ENCODE peak calls at places on chromosome 6, in six cellular contexts. R, I, P, B, J and U are unnamed samples.

GRCh38 chr6:10800810-10801209 is 37.5 kb downstream of the MAK start:
- DNase-seq in R (peak), P (no peak), J (peak), I (no peak), B (no peak), U (peak)

GRCh38 chr6:147821266-147821665 is 312.8 kb downstream of the SAMD5 start:
- DNase-seq in R (no peak), P (no peak), B (no peak), I (no peak), J (no peak), U (peak)

GRCh38 chr6:155247618-155248017 is 16.2 kb upstream of the CLDN20 start:
- DNase-seq in J (peak), R (peak), I (no peak), B (no peak), P (no peak), U (peak)

GRCh38 chr6:119110601-119111548 is 32.4 kb upstream of the FAM184A start:
- DNase-seq in P (peak), I (peak), R (peak), B (no peak), J (peak), U (peak)

GRCh38 chr6:135438907-135439535 is 58.5 kb downstream of the AHI1 start:
- DNase-seq in R (peak), J (peak), P (no peak), I (no peak), B (no peak), U (peak)

GRCh38 chr6:43911354-43911624 is 141.3 kb downstream of the VEGFA start:
- DNase-seq in R (no peak), P (no peak), B (no peak), J (no peak), I (no peak), U (no peak)

GRCh38 chr6:109446072-109446471 is 5.5 kb downstream of the SMPD2 start:
- DNase-seq in B (no peak), I (no peak), R (no peak), J (no peak), P (no peak), U (no peak)

GRCh38 chr6:98839788-98840361 is 5.5 kb downstream of the POU3F2 start:
- DNase-seq in I (no peak), B (no peak), R (no peak), P (peak), J (peak), U (peak)

GRCh38 chr6:894274-894673 is 201.3 kb upstream of the EXOC2 start:
- DNase-seq in P (no peak), R (no peak), B (no peak), J (no peak), I (no peak), U (no peak)

GRCh38 chr6:136288566-136289326 is 900 bp downstream of the BCLAF1 start:
- DNase-seq in I (peak), P (peak), B (peak), J (peak), R (peak), U (peak)

GRCh38 chr6:135163440-135163738 is 17.7 kb upstream of the MYB start:
- DNase-seq in I (no peak), B (no peak), R (no peak), P (no peak), J (no peak), U (no peak)

GRCh38 chr6:125232466-125232865 is 69.3 kb downstream of the HDDC2 start:
- DNase-seq in J (peak), I (no peak), B (no peak), R (peak), P (no peak), U (no peak)

GRCh38 chr6:31952140-31952805 is 6.4 kb downstream of the CFB start:
- DNase-seq in R (peak), J (peak), P (peak), B (no peak), I (peak), U (peak)

GRCh38 chr6:7546832-7547714 is 5.6 kb downstream of the DSP start:
- DNase-seq in R (no peak), I (no peak), J (no peak), B (no peak), P (no peak), U (no peak)

GRCh38 chr6:11232968-11233626 is 629 bp upstream of the NEDD9 start:
- DNase-seq in P (peak), I (no peak), R (peak), B (no peak), J (no peak), U (no peak)

GRCh38 chr6:139449611-139450000 is 75.2 kb upstream of the CITED2 start:
- DNase-seq in J (peak), B (no peak), R (peak), I (no peak), P (no peak), U (peak)

GRCh38 chr6:131694832-131695426 is 6.3 kb downstream of the OR2A4 start:
- DNase-seq in B (no peak), P (peak), I (peak), J (peak), R (peak), U (peak)

GRCh38 chr6:158655569-158656450 is 6.0 kb downstream of the SYTL3 start:
- DNase-seq in P (peak), R (no peak), J (no peak), B (no peak), I (no peak), U (no peak)

GRCh38 chr6:27214126-27214601 is 33.3 kb upstream of the PRSS16 start:
- DNase-seq in J (no peak), R (peak), B (no peak), I (no peak), P (no peak), U (no peak)

GRCh38 chr6:163572612-163573011 is 158.1 kb downstream of the QKI start:
- DNase-seq in I (no peak), P (no peak), J (no peak), B (no peak), R (no peak), U (no peak)

GRCh38 chr6:138485586-138486248 is 13.6 kb downstream of the NHSL1 start:
- DNase-seq in R (peak), I (no peak), J (no peak), B (no peak), P (peak), U (peak)

GRCh38 chr6:18595774-18596528 is 208.8 kb downstream of the RNF144B start:
- DNase-seq in J (peak), P (peak), I (peak), R (peak), B (peak), U (peak)

GRCh38 chr6:84095156-84095555 is 61.6 kb downstream of the MRAP2 start:
- DNase-seq in I (no peak), R (no peak), P (peak), B (no peak), J (no peak), U (no peak)

GRCh38 chr6:100267002-100267401 is 197.7 kb downstream of the SIM1 start:
- DNase-seq in I (no peak), B (no peak), P (no peak), J (no peak), R (no peak), U (peak)

GRCh38 chr6:74598473-74599393 is 607.1 kb downstream of the COL12A1 start:
- DNase-seq in R (peak), I (no peak), B (no peak), J (no peak), P (no peak), U (no peak)

GRCh38 chr6:142009647-142010046 is 123.1 kb upstream of the GJE1 start:
- DNase-seq in R (peak), I (no peak), J (peak), P (no peak), B (no peak), U (peak)

GRCh38 chr6:147540075-147540474 is 31.6 kb downstream of the SAMD5 start:
- DNase-seq in J (no peak), B (no peak), P (no peak), R (no peak), I (no peak), U (no peak)

GRCh38 chr6:44667668-44668390 is 280.3 kb downstream of the CDC5L start:
- DNase-seq in I (no peak), J (no peak), R (no peak), P (no peak), B (no peak), U (peak)

GRCh38 chr6:31956796-31957195 is 2.0 kb downstream of the NELFE start:
- DNase-seq in P (no peak), I (no peak), R (no peak), B (no peak), J (no peak), U (no peak)

GRCh38 chr6:4271761-4272505 is 136.6 kb upstream of the ECI2 start:
- DNase-seq in I (no peak), P (no peak), J (no peak), B (no peak), R (no peak), U (no peak)

GRCh38 chr6:117976030-117976651 is 69.1 kb downstream of the SLC35F1 start:
- DNase-seq in B (no peak), I (no peak), R (peak), J (peak), P (peak), U (peak)

GRCh38 chr6:22320750-22321149 is 23.9 kb upstream of the PRL start:
- DNase-seq in J (peak), B (no peak), R (peak), P (no peak), I (no peak), U (peak)

GRCh38 chr6:130150906-130151305 is 71.8 kb downstream of the SAMD3 start:
- DNase-seq in I (no peak), B (no peak), R (no peak), P (no peak), J (no peak), U (no peak)

GRCh38 chr6:79544939-79545450 is 7.8 kb upstream of the LCA5 start:
- DNase-seq in I (peak), R (peak), P (peak), B (no peak), J (peak), U (peak)

GRCh38 chr6:4180653-4181255 is 45.4 kb upstream of the ECI2 start:
- DNase-seq in P (no peak), B (no peak), R (peak), I (no peak), J (peak), U (peak)

GRCh38 chr6:143504369-143504768 is 7.2 kb downstream of the FUCA2 start:
- DNase-seq in B (no peak), I (no peak), J (peak), R (no peak), P (no peak), U (no peak)